ENCODE peak calls at places on chromosome 16, in ten cellular contexts. D is GM23248, Z is Karpas-422, Y is GM12878, W is colonic mucosa, N is SK-N-SH, P is endothelial cell of umbilical vein, M is PC-3, V is mammary epithelial cell, S is fibroblast of lung. U is an unnamed sample.
A peak's percentile ranks its signal among the peaks of the same experiment; 100 is the strongest.

GRCh38 chr16:86725401-86725800 is 147.1 kb downstream of the FOXL1 start:
- DNase-seq in D (peak; percentile 7), Z (no peak), Y (no peak), W (no peak), N (no peak), P (no peak), M (no peak), V (no peak), S (no peak), U (no peak)

GRCh38 chr16:14244344-14245010 is 173.4 kb downstream of the MRTFB start:
- DNase-seq in D (peak; percentile 10), Z (no peak), Y (no peak), W (no peak), N (no peak), P (no peak), M (no peak), V (no peak), S (peak; percentile 25), U (peak; percentile 61)

GRCh38 chr16:67537636-67538591 is 9.3 kb downstream of the RIPOR1 start:
- DNase-seq in D (peak; percentile 50), Z (no peak), Y (no peak), W (peak; percentile 57), N (peak; percentile 85), P (peak; percentile 75), M (no peak), V (no peak), S (no peak), U (peak; percentile 60)

GRCh38 chr16:15954814-15955151 is 5.4 kb downstream of the ABCC1 start:
- DNase-seq in D (peak; percentile 73), Z (no peak), Y (no peak), W (no peak), N (no peak), P (no peak), M (no peak), V (no peak), S (peak; percentile 55), U (no peak)

GRCh38 chr16:59210955-59211541 is 476.9 kb upstream of the GOT2 start:
- DNase-seq in D (peak; percentile 22), Z (no peak), Y (no peak), W (no peak), N (no peak), P (peak; percentile 97), M (no peak), V (no peak), S (peak; percentile 97), U (peak; percentile 51)

GRCh38 chr16:46916980-46917379 is 32.8 kb downstream of the GPT2 start:
- DNase-seq in D (peak; percentile 31), Z (peak; percentile 88), Y (no peak), W (no peak), N (peak; percentile 43), P (no peak), M (no peak), V (no peak), S (no peak), U (no peak)

GRCh38 chr16:27994686-27995085 is 68.8 kb downstream of the GSG1L start:
- DNase-seq in D (no peak), Z (no peak), Y (no peak), W (no peak), N (no peak), P (no peak), M (no peak), V (no peak), S (no peak), U (no peak)

GRCh38 chr16:9128346-9129342 is 37.2 kb downstream of the HAPSTR1 start:
- DNase-seq in D (no peak), Z (no peak), Y (no peak), W (no peak), N (no peak), P (peak; percentile 44), M (no peak), V (no peak), S (no peak), U (no peak)

GRCh38 chr16:30721606-30722005 is 22.6 kb downstream of the SRCAP start:
- DNase-seq in D (peak; percentile 18), Z (no peak), Y (no peak), W (no peak), N (no peak), P (no peak), M (peak; percentile 91), V (no peak), S (peak; percentile 19), U (no peak)

GRCh38 chr16:29662729-29663019 is 373 bp upstream of the SPN start:
- DNase-seq in D (no peak), Z (no peak), Y (peak; percentile 88), W (no peak), N (no peak), P (no peak), M (no peak), V (no peak), S (no peak), U (no peak)

GRCh38 chr16:22784690-22785214 is 29.2 kb upstream of the HS3ST2 start:
- DNase-seq in D (no peak), Z (no peak), Y (no peak), W (no peak), N (no peak), P (no peak), M (no peak), V (peak; percentile 50), S (no peak), U (no peak)

GRCh38 chr16:11139624-11140375 is 116.2 kb downstream of the SOCS1 start:
- DNase-seq in D (no peak), Z (no peak), Y (no peak), W (no peak), N (no peak), P (peak; percentile 46), M (no peak), V (no peak), S (peak; percentile 41), U (no peak)

GRCh38 chr16:24525970-24526559 is 13.3 kb upstream of the RBBP6 start:
- DNase-seq in D (peak; percentile 82), Z (no peak), Y (no peak), W (no peak), N (no peak), P (no peak), M (peak; percentile 96), V (peak; percentile 54), S (peak; percentile 56), U (peak; percentile 25)

GRCh38 chr16:4090476-4090875 is 25.8 kb downstream of the ADCY9 start:
- DNase-seq in D (peak; percentile 50), Z (no peak), Y (no peak), W (peak; percentile 56), N (no peak), P (peak; percentile 25), M (no peak), V (no peak), S (no peak), U (no peak)

GRCh38 chr16:85152414-85153030 is 40.2 kb upstream of the CIBAR2 start:
- DNase-seq in D (no peak), Z (no peak), Y (no peak), W (no peak), N (no peak), P (no peak), M (no peak), V (peak; percentile 69), S (no peak), U (no peak)

GRCh38 chr16:30637952-30638351 is 12.8 kb upstream of the PRR14 start:
- DNase-seq in D (peak; percentile 80), Z (peak; percentile 78), Y (no peak), W (no peak), N (peak; percentile 45), P (peak; percentile 50), M (peak; percentile 74), V (peak; percentile 54), S (peak; percentile 32), U (peak; percentile 56)

GRCh38 chr16:89827383-89828198 is 684 bp upstream of the SPIRE2 start:
- DNase-seq in D (peak; percentile 55), Z (no peak), Y (no peak), W (peak; percentile 69), N (peak; percentile 79), P (peak; percentile 18), M (peak; percentile 33), V (no peak), S (peak; percentile 56), U (peak; percentile 63)

GRCh38 chr16:75929056-75929455 is 202.8 kb upstream of the CPHXL start:
- DNase-seq in D (no peak), Z (no peak), Y (no peak), W (no peak), N (no peak), P (no peak), M (no peak), V (no peak), S (peak; percentile 20), U (no peak)
- H3K9ac ChIP-seq in D (no peak overlapping the region), Z (no peak overlapping the region), Y (no peak overlapping the region), W (no peak overlapping the region), N (no peak overlapping the region), P (no peak overlapping the region), M (no peak overlapping the region), V (no peak overlapping the region), S (no peak overlapping the region), U (no peak overlapping the region)

DNA sequence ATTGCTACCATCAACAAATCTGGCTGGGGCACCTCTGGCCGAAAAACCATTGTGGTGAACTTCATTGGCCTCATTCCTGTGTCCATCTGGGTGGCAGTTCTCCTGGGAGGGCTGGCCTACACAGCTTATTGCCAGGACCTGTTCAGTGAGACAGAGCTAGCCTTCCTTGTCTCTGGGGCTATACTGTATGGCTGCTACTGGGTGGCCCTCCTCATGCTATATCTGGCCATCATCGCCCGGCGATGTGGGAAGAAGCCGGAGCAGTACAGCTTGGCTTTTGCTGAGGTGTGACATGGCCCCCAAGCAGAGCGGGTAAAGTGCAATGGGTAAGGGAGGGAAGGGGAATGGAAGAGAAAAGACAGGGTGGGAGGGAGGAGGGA is 9.5 kb downstream of the HAS3 start:
- DNase-seq in D (no peak), Z (no peak), Y (no peak), W (no peak), N (no peak), P (no peak), M (no peak), V (no peak), S (no peak), U (no peak)
- H3K36me3 ChIP-seq in D (no peaks in the 10 kb centered on the region), Z (peaks cover 4% of the 10 kb centered on the region), Y (peaks cover 9% of the 10 kb centered on the region), W (no peaks in the 10 kb centered on the region), N (peaks cover 76% of the 10 kb centered on the region), P (no peaks in the 10 kb centered on the region), M (peaks cover 49% of the 10 kb centered on the region), V (peaks cover 54% of the 10 kb centered on the region), S (peaks cover 11% of the 10 kb centered on the region), U (peaks cover 49% of the 10 kb centered on the region)

DNA sequence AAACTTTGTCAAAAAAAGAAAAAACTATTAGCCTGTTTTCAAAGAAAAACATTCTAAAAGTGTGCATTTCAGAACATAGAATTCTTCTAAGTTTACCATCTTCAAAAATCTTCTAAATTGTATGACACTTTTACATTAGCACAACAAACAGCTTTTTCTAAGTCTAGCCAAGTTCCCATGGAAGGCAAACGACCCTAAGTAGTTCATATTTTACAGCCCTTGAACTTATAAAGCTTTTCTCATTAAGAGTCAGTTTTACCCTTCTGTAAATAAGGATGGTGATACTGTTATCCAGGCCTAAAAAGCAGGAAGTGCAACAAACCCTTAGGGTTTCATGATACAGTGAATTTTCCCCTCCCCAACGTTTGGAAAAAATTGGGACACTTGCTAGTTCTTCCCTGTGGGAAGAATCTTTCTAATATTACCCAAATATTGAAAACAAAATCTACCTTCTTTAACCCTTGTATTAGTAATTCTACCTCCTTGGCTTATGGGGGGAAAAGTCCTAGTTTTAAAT is 4.0 kb upstream of the ARL6IP1 start:
- DNase-seq in D (no peak), Z (no peak), Y (no peak), W (no peak), N (no peak), P (peak; percentile 18), M (no peak), V (no peak), S (no peak), U (no peak)
- H3K4me3 ChIP-seq in D (no peak overlapping the region), Z (no peak overlapping the region), Y (no peak overlapping the region), W (no peak overlapping the region), N (no peak overlapping the region), P (no peak overlapping the region), M (no peak overlapping the region), V (no peak overlapping the region), S (no peak overlapping the region), U (no peak overlapping the region)

GRCh38 chr16:477287-477686 is 50.2 kb upstream of the CAPN15 start:
- DNase-seq in D (no peak), Z (no peak), Y (no peak), W (no peak), N (no peak), P (peak; percentile 55), M (no peak), V (no peak), S (no peak), U (no peak)
- H3K9ac ChIP-seq in D (no peak overlapping the region), Z (no peak overlapping the region), Y (no peak overlapping the region), W (no peak overlapping the region), N (no peak overlapping the region), P (peak overlapping the region; percentile 21), M (no peak overlapping the region), V (no peak overlapping the region), S (no peak overlapping the region), U (no peak overlapping the region)

U was measured in adipocyte.